ENCODE peak calls at places on chromosomes 12 and 14, in nine cellular contexts. One of them, this sample, is unnamed.

GRCh38 chr14:101109981-101110728 is 206.6 kb upstream of the RTL1 start:
- DNase-seq in HCT116: no peak
- DNase-seq in GM19239: no peak
- DNase-seq in NCI-H1436: no peak
- DNase-seq in H54: no peak
- DNase-seq in activated CD4-positive, alpha-beta T cell treated with anti-CD3 and anti-CD28 coated beads, Interleukin-2, amount 10 ng/mL, durations not matched to agents 7 days and 5 days: no peak
- DNase-seq in fibroblast of the conjunctiva: no peak
- DNase-seq in hepatic stellate cell: no peak
- DNase-seq in hypothalamus: no peak
- DNase-seq in this sample: no peak

GRCh38 chr12:47705239-47705570 is 625 bp downstream of the RPAP3 start:
- DNase-seq in hypothalamus: no peak
- DNase-seq in hepatic stellate cell: no peak
- DNase-seq in H54: no peak
- DNase-seq in fibroblast of the conjunctiva: no peak
- DNase-seq in HCT116: no peak
- DNase-seq in activated CD4-positive, alpha-beta T cell treated with anti-CD3 and anti-CD28 coated beads, Interleukin-2, amount 10 ng/mL, durations not matched to agents 7 days and 5 days: no peak
- DNase-seq in NCI-H1436: no peak
- DNase-seq in GM19239: no peak
- DNase-seq in this sample: no peak

GRCh38 chr12:74999474-74999873 is 210.2 kb downstream of the KCNC2 start:
- DNase-seq in GM19239: no peak
- DNase-seq in hepatic stellate cell: no peak
- DNase-seq in activated CD4-positive, alpha-beta T cell treated with anti-CD3 and anti-CD28 coated beads, Interleukin-2, amount 10 ng/mL, durations not matched to agents 7 days and 5 days: no peak
- DNase-seq in hypothalamus: no peak
- DNase-seq in NCI-H1436: no peak
- DNase-seq in H54: no peak
- DNase-seq in fibroblast of the conjunctiva: no peak
- DNase-seq in HCT116: no peak
- DNase-seq in this sample: no peak

GRCh38 chr14:74289801-74290200 is 12.9 kb downstream of the ABCD4 start:
- DNase-seq in fibroblast of the conjunctiva: no peak
- DNase-seq in GM19239: no peak
- DNase-seq in hypothalamus: no peak
- DNase-seq in NCI-H1436: no peak
- DNase-seq in HCT116: no peak
- DNase-seq in hepatic stellate cell: no peak
- DNase-seq in activated CD4-positive, alpha-beta T cell treated with anti-CD3 and anti-CD28 coated beads, Interleukin-2, amount 10 ng/mL, durations not matched to agents 7 days and 5 days: no peak
- DNase-seq in H54: no peak
- DNase-seq in this sample: no peak

GRCh38 chr14:102930138-102930752 is 7.8 kb downstream of the AMN start:
- DNase-seq in hypothalamus: no peak
- DNase-seq in HCT116: no peak
- DNase-seq in fibroblast of the conjunctiva: no peak
- DNase-seq in H54: no peak
- DNase-seq in activated CD4-positive, alpha-beta T cell treated with anti-CD3 and anti-CD28 coated beads, Interleukin-2, amount 10 ng/mL, durations not matched to agents 7 days and 5 days: no peak
- DNase-seq in NCI-H1436: peak; percentile 19
- DNase-seq in GM19239: no peak
- DNase-seq in hepatic stellate cell: no peak
- DNase-seq in this sample: no peak

GRCh38 chr12:5473076-5473475 is 41.2 kb downstream of the NTF3 start:
- DNase-seq in NCI-H1436: no peak
- DNase-seq in GM19239: no peak
- DNase-seq in HCT116: no peak
- DNase-seq in hepatic stellate cell: no peak
- DNase-seq in hypothalamus: no peak
- DNase-seq in activated CD4-positive, alpha-beta T cell treated with anti-CD3 and anti-CD28 coated beads, Interleukin-2, amount 10 ng/mL, durations not matched to agents 7 days and 5 days: no peak
- DNase-seq in fibroblast of the conjunctiva: no peak
- DNase-seq in H54: no peak
- DNase-seq in this sample: no peak

GRCh38 chr12:109729837-109730200 is 16.2 kb downstream of the FAM222A start:
- DNase-seq in hypothalamus: no peak
- DNase-seq in HCT116: no peak
- DNase-seq in activated CD4-positive, alpha-beta T cell treated with anti-CD3 and anti-CD28 coated beads, Interleukin-2, amount 10 ng/mL, durations not matched to agents 7 days and 5 days: no peak
- DNase-seq in NCI-H1436: no peak
- DNase-seq in H54: no peak
- DNase-seq in fibroblast of the conjunctiva: no peak
- DNase-seq in GM19239: no peak
- DNase-seq in hepatic stellate cell: no peak
- DNase-seq in this sample: no peak

GRCh38 chr12:71748081-71748850 is 6.4 kb upstream of the RAB21 start:
- DNase-seq in GM19239: no peak
- DNase-seq in hypothalamus: no peak
- DNase-seq in NCI-H1436: no peak
- DNase-seq in HCT116: no peak
- DNase-seq in H54: no peak
- DNase-seq in fibroblast of the conjunctiva: no peak
- DNase-seq in activated CD4-positive, alpha-beta T cell treated with anti-CD3 and anti-CD28 coated beads, Interleukin-2, amount 10 ng/mL, durations not matched to agents 7 days and 5 days: no peak
- DNase-seq in hepatic stellate cell: no peak
- DNase-seq in this sample: no peak